ENCODE peak calls at places on chromosomes 4 and X, in eight cellular contexts. R is DND-41, N is PC-3, Z is mammary epithelial cell, O is GM23338, Y is HepG2, V is fibroblast of lung, U is hepatocyte. J is an unnamed sample.

GRCh38 chr4:68906238-68907137 is 45.1 kb downstream of the UGT2A3 start:
- DNase-seq in Z (peak; percentile 4), U (peak; percentile 30), N (no peak), O (peak; percentile 84), V (no peak), Y (no peak), R (no peak), J (no peak)

GRCh38 chrX:150225266-150225665 is 137.9 kb upstream of the MAMLD1 start:
- DNase-seq in V (no peak), R (no peak), O (no peak), Z (no peak), Y (no peak), N (no peak), U (no peak), J (no peak)

GRCh38 chrX:138191998-138192397 is 519.5 kb downstream of the FGF13 start:
- DNase-seq in V (peak; percentile 11), O (peak; percentile 61), Y (peak; percentile 4), R (peak; percentile 4), Z (peak; percentile 5), U (peak; percentile 47), N (peak; percentile 50), J (no peak)

GRCh38 chr4:142961866-142962265 is 115.8 kb upstream of the INPP4B start:
- DNase-seq in Z (no peak), U (no peak), N (no peak), R (no peak), Y (no peak), O (no peak), V (no peak), J (no peak)

GRCh38 chr4:47060561-47060960 is 29.2 kb downstream of the GABRB1 start:
- DNase-seq in Z (no peak), U (no peak), N (no peak), O (no peak), Y (no peak), V (no peak), R (no peak), J (no peak)

GRCh38 chr4:47662975-47663374 is 174.9 kb downstream of the CORIN start:
- DNase-seq in Y (peak; percentile 23), U (no peak), N (peak; percentile 20), V (no peak), O (peak; percentile 83), R (peak; percentile 21), Z (no peak), J (no peak)

GRCh38 chr4:132396636-132397035 is 752.5 kb upstream of the PCDH10 start:
- DNase-seq in N (no peak), Y (no peak), Z (no peak), O (no peak), U (no peak), R (no peak), V (no peak), J (no peak)

GRCh38 chr4:18020145-18020670 is 1.3 kb downstream of the LCORL start:
- DNase-seq in O (peak; percentile 25), Z (peak; percentile 13), R (peak; percentile 29), N (peak; percentile 6), V (peak; percentile 20), Y (no peak), U (peak; percentile 8), J (peak; percentile 5)

GRCh38 chrX:11100281-11101035 is 10.7 kb upstream of the HCCS start:
- DNase-seq in R (no peak), Y (peak; percentile 76), Z (peak; percentile 61), U (peak; percentile 72), V (peak; percentile 73), O (peak; percentile 60), N (peak; percentile 65), J (no peak)

GRCh38 chr4:153205028-153205648 is 895 bp downstream of the TRIM2 start:
- DNase-seq in N (peak; percentile 79), Y (peak; percentile 45), V (no peak), U (peak; percentile 80), Z (no peak), R (no peak), O (peak; percentile 63), J (peak; percentile 80)

GRCh38 chr4:31741321-31741720 is 1021.2 kb downstream of the PCDH7 start:
- DNase-seq in V (peak; percentile 41), R (no peak), Z (no peak), O (no peak), N (peak; percentile 18), Y (no peak), U (no peak), J (no peak)

GRCh38 chr4:153207561-153207960 is 3.3 kb downstream of the TRIM2 start:
- DNase-seq in Z (no peak), R (no peak), O (peak; percentile 70), V (peak; percentile 30), Y (peak; percentile 28), U (peak; percentile 67), N (peak; percentile 23), J (no peak)

GRCh38 chr4:185865901-185866328 is 53.9 kb upstream of the SORBS2 start:
- DNase-seq in O (peak; percentile 23), Y (no peak), V (peak; percentile 53), Z (peak; percentile 79), U (no peak), R (no peak), N (peak; percentile 80), J (peak; percentile 67)

GRCh38 chr4:73891739-73892405 is 22.7 kb downstream of the CXCL1 start:
- DNase-seq in Z (no peak), N (no peak), O (no peak), Y (no peak), V (peak; percentile 93), U (no peak), R (no peak), J (no peak)

GRCh38 chr4:18020671-18021469 is 685 bp downstream of the LCORL start:
- DNase-seq in Y (peak; percentile 73), U (peak; percentile 85), N (peak; percentile 57), V (peak; percentile 87), R (peak; percentile 74), Z (peak; percentile 70), O (peak; percentile 91), J (no peak)

GRCh38 chrX:150635952-150636351 is 57.2 kb upstream of the MTMR1 start:
- DNase-seq in R (no peak), Y (no peak), O (no peak), V (peak; percentile 58), Z (peak; percentile 80), U (no peak), N (peak; percentile 76), J (no peak)

GRCh38 chr4:80266902-80267380 is 477 bp downstream of the FGF5 start:
- DNase-seq in V (peak; percentile 60), U (peak; percentile 11), Y (no peak), N (peak; percentile 30), R (no peak), O (peak; percentile 49), Z (peak; percentile 61), J (no peak)

GRCh38 chrX:69618803-69619202 is 2.9 kb downstream of the EDA start:
- DNase-seq in U (peak; percentile 35), O (peak; percentile 35), N (peak; percentile 39), V (peak; percentile 28), Y (peak; percentile 19), Z (no peak), R (no peak), J (no peak)

GRCh38 chr4:187128226-187128625 is 404.6 kb upstream of the FAT1 start:
- DNase-seq in N (peak; percentile 40), Z (peak; percentile 95), V (no peak), Y (no peak), U (no peak), R (no peak), O (no peak), J (no peak)

GRCh38 chrX:151870603-151871002 is 42.1 kb upstream of the MAGEA4 start:
- DNase-seq in Y (peak; percentile 2), Z (peak; percentile 55), N (peak; percentile 30), V (peak; percentile 50), O (no peak), R (no peak), U (no peak), J (peak; percentile 15)

GRCh38 chr4:1752284-1753041 is 31.1 kb downstream of the TACC3 start:
- DNase-seq in N (no peak), U (no peak), Z (no peak), R (peak; percentile 32), V (no peak), Y (peak; percentile 69), O (peak; percentile 59), J (no peak)

GRCh38 chr4:137641554-137641953 is 109.3 kb upstream of the PCDH18 start:
- DNase-seq in Z (no peak), N (no peak), V (peak; percentile 76), R (no peak), O (no peak), U (no peak), Y (no peak), J (no peak)

GRCh38 chr4:165974647-165975335 is 101.8 kb downstream of the TLL1 start:
- DNase-seq in Y (no peak), Z (peak; percentile 82), V (peak; percentile 10), U (no peak), R (no peak), N (peak; percentile 55), O (no peak), J (no peak)

GRCh38 chrX:18424482-18425198 is 768 bp upstream of the CDKL5 start:
- DNase-seq in R (peak; percentile 39), Z (peak; percentile 20), V (peak; percentile 57), O (peak; percentile 53), N (peak; percentile 39), Y (no peak), U (peak; percentile 48), J (no peak)
- H3K4me3 ChIP-seq in R (peak overlapping the region; percentile 74), Z (peak overlapping the region; percentile 67), V (peak overlapping the region; percentile 72), O (peak overlapping the region; percentile 72), N (peak overlapping the region; percentile 91), Y (peak overlapping the region; percentile 78), U (peak overlapping the region; percentile 44), J (peak overlapping the region; percentile 66)

DNA sequence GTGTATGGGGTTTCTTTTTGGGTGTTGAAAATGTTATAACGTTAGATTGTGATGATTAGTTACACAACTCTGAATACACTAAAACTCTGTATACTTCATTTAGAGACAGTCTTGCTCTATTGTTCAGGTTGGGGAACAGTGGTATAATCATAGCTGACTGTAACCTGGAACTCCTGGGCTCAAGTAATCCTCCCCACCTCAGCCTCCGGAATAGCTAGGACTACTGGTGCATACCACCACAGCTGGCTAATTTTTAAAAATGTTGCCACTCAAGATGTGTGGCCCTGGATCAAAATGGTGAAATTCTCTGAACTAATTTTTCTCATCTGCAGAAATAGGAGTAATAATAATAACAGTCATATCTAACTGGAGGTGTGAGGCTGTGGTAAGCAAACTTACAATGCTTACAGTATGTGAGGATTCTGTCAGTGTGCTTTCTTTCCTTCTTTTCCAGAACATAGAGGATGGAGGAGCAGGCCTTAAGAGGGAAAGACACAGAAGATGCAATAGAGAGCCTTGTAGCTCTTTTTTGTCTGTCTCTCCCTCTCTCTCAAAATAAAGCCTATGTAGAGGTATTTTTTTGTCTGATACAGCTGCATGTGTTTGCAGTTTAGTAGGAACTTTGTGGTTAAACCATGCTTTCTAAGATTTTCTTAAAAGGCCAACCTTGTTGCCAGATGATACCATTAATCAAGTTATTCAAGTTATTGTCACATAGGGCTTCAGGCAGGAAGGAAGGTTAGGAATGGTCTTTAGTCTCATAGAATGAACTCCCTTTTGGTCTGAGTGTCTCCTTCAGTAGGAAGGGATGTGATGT is 7.5 kb downstream of the ADD1 start:
- DNase-seq in Z (no peak), R (no peak), N (no peak), O (no peak), Y (no peak), V (peak; percentile 71), U (no peak), J (no peak)
- H4K20me1 ChIP-seq in Z (peaks cover 2% of the 10 kb centered on the region), R (peaks cover 61% of the 10 kb centered on the region), N (no peaks in the 10 kb centered on the region), O (peaks cover 25% of the 10 kb centered on the region), Y (peaks cover 39% of the 10 kb centered on the region), V (peaks cover 2% of the 10 kb centered on the region), U (peaks cover 81% of the 10 kb centered on the region), J (peaks cover 3% of the 10 kb centered on the region)

GRCh38 chr4:90171491-90171890 is 44.3 kb downstream of the CCSER1 start:
- DNase-seq in U (no peak), Z (no peak), Y (no peak), O (no peak), V (no peak), R (no peak), N (no peak), J (no peak)
- H3K4me3 ChIP-seq in U (no peak overlapping the region), Z (no peak overlapping the region), Y (no peak overlapping the region), O (no peak overlapping the region), V (no peak overlapping the region), R (no peak overlapping the region), N (no peak overlapping the region), J (no peak overlapping the region)

GRCh38 chrX:1392376-1393130 is 640 bp upstream of the SLC25A6 start:
- DNase-seq in O (peak; percentile 78), Y (no peak), Z (peak; percentile 69), V (peak; percentile 76), U (peak; percentile 87), R (no peak), N (peak; percentile 45), J (peak; percentile 61)
- H4K20me1 ChIP-seq in O (peaks cover 38% of the 10 kb centered on the region), Y (peaks cover 50% of the 10 kb centered on the region), Z (peaks cover 11% of the 10 kb centered on the region), V (peaks cover 2% of the 10 kb centered on the region), U (peaks cover 38% of the 10 kb centered on the region), R (peaks cover 70% of the 10 kb centered on the region), N (peaks cover 39% of the 10 kb centered on the region), J (peaks cover 43% of the 10 kb centered on the region)